ENCODE peak calls at places on chromosomes 16 and 17, in nine cellular contexts. R, O, Q, E, X, P, A, Y and K are unnamed samples.

GRCh38 chr17:21218101-21218500 is 4.1 kb upstream of the TMEM11 start:
- DNase-seq in R (no peak), O (no peak), Q (no peak), E (no peak), X (no peak), P (no peak), A (no peak), Y (no peak), K (no peak)

GRCh38 chr17:44221072-44221861 is 1.8 kb upstream of the UBTF start:
- DNase-seq in R (peak), O (peak), Q (peak), E (peak), X (peak), P (peak), A (peak), Y (peak), K (peak)

GRCh38 chr17:43873815-43874214 is 26.8 kb downstream of the CD300LG start:
- DNase-seq in R (no peak), O (no peak), Q (no peak), E (no peak), X (no peak), P (no peak), A (no peak), Y (no peak), K (no peak)

GRCh38 chr16:13136896-13137295 is 235.5 kb downstream of the SHISA9 start:
- DNase-seq in R (no peak), O (no peak), Q (no peak), E (no peak), X (no peak), P (no peak), A (no peak), Y (no peak), K (no peak)

GRCh38 chr16:83717308-83717707 is 90.5 kb upstream of the HSBP1 start:
- DNase-seq in R (peak), O (no peak), Q (no peak), E (no peak), X (no peak), P (no peak), A (no peak), Y (no peak), K (no peak)

GRCh38 chr17:48553837-48554236 is 8.9 kb upstream of the HOXB2 start:
- DNase-seq in R (no peak), O (no peak), Q (no peak), E (no peak), X (no peak), P (no peak), A (no peak), Y (no peak), K (no peak)

GRCh38 chr17:79840204-79840988 is 1.2 kb upstream of the CBX4 start:
- DNase-seq in R (peak), O (peak), Q (peak), E (no peak), X (peak), P (peak), A (no peak), Y (no peak), K (no peak)

GRCh38 chr17:16994626-16995025 is 22.7 kb upstream of the TNFRSF13B start:
- DNase-seq in R (no peak), O (no peak), Q (no peak), E (no peak), X (no peak), P (no peak), A (no peak), Y (no peak), K (no peak)

GRCh38 chr17:40459646-40460584 is 16.7 kb downstream of the IGFBP4 start:
- DNase-seq in R (no peak), O (peak), Q (no peak), E (no peak), X (no peak), P (no peak), A (no peak), Y (no peak), K (no peak)

GRCh38 chr16:80519189-80519588 is 21.6 kb upstream of the DYNLRB2 start:
- DNase-seq in R (no peak), O (no peak), Q (no peak), E (no peak), X (no peak), P (no peak), A (no peak), Y (no peak), K (no peak)

GRCh38 chr17:32192379-32192778 is 50.1 kb downstream of the RHOT1 start:
- DNase-seq in R (peak), O (no peak), Q (no peak), E (no peak), X (no peak), P (no peak), A (no peak), Y (no peak), K (no peak)

GRCh38 chr17:32265192-32265895 is at the start of gene RHBDL3:
- DNase-seq in R (peak), O (peak), Q (peak), E (no peak), X (no peak), P (no peak), A (no peak), Y (peak), K (peak)

GRCh38 chr17:17784599-17785264 is 52.1 kb downstream of the SREBF1 start:
- DNase-seq in R (no peak), O (no peak), Q (no peak), E (no peak), X (no peak), P (no peak), A (peak), Y (no peak), K (no peak)

GRCh38 chr16:1613728-1614225 is 1.6 kb downstream of the CRAMP1 start:
- DNase-seq in R (peak), O (peak), Q (peak), E (no peak), X (no peak), P (peak), A (no peak), Y (no peak), K (no peak)

GRCh38 chr16:2771496-2772402 is 5.3 kb downstream of the ELOB start:
- DNase-seq in R (no peak), O (no peak), Q (no peak), E (no peak), X (no peak), P (no peak), A (no peak), Y (no peak), K (no peak)

GRCh38 chr17:80593171-80593570 is 48.5 kb downstream of the RPTOR start:
- DNase-seq in R (no peak), O (no peak), Q (no peak), E (no peak), X (no peak), P (no peak), A (no peak), Y (no peak), K (no peak)

GRCh38 chr16:24875466-24875865 is 29.7 kb downstream of the SLC5A11 start:
- DNase-seq in R (no peak), O (no peak), Q (no peak), E (no peak), X (no peak), P (no peak), A (no peak), Y (no peak), K (no peak)

GRCh38 chr17:5418858-5419355 is 555 bp downstream of the NUP88 start:
- DNase-seq in R (peak), O (no peak), Q (no peak), E (peak), X (peak), P (no peak), A (no peak), Y (peak), K (no peak)

GRCh38 chr17:78383725-78384471 is 5.4 kb downstream of the PGS1 start:
- DNase-seq in R (peak), O (peak), Q (no peak), E (no peak), X (no peak), P (no peak), A (no peak), Y (peak), K (no peak)